ENCODE peak calls at places on chromosomes 1 and 21, in five cellular contexts. One of them, this sample, is unnamed.
A peak's percentile ranks its signal among the peaks of the same experiment; 100 is the strongest.

GRCh38 chr1:110756506-110756905 is 81.8 kb upstream of the KCNA3 start:
- DNase-seq in GM23338: no peak
- DNase-seq in HepG2: no peak
- DNase-seq in SK-N-SH: no peak
- DNase-seq in A549: no peak
- DNase-seq in this sample: no peak

GRCh38 chr1:241702436-241702835 is 50.4 kb downstream of the WDR64 start:
- DNase-seq in HepG2: no peak
- DNase-seq in GM23338: no peak
- DNase-seq in A549: peak; percentile 17
- DNase-seq in SK-N-SH: no peak
- DNase-seq in this sample: no peak

GRCh38 chr1:246785536-246786111 is 61.4 kb downstream of the SCCPDH start:
- DNase-seq in GM23338: no peak
- DNase-seq in HepG2: no peak
- DNase-seq in A549: no peak
- DNase-seq in SK-N-SH: no peak
- DNase-seq in this sample: no peak

GRCh38 chr1:228150021-228150457 is 309 bp downstream of the GJC2 start:
- DNase-seq in GM23338: no peak
- DNase-seq in HepG2: no peak
- DNase-seq in SK-N-SH: peak; percentile 47
- DNase-seq in A549: no peak
- DNase-seq in this sample: no peak

GRCh38 chr21:34204481-34205439 is 131.4 kb downstream of the MRPS6 start:
- DNase-seq in GM23338: no peak
- DNase-seq in HepG2: no peak
- DNase-seq in SK-N-SH: peak; percentile 57
- DNase-seq in A549: no peak
- DNase-seq in this sample: no peak

GRCh38 chr1:39500862-39501389 is 9.5 kb downstream of the BMP8A start:
- DNase-seq in HepG2: no peak
- DNase-seq in SK-N-SH: no peak
- DNase-seq in A549: no peak
- DNase-seq in GM23338: no peak
- DNase-seq in this sample: no peak

GRCh38 chr1:46442317-46443161 is 47.1 kb upstream of the DMBX1 start:
- DNase-seq in SK-N-SH: peak; percentile 81
- DNase-seq in A549: peak; percentile 87
- DNase-seq in GM23338: peak; percentile 99
- DNase-seq in HepG2: peak; percentile 71
- DNase-seq in this sample: peak; percentile 96

GRCh38 chr1:18572022-18572920 is 58.4 kb upstream of the PAX7 start:
- DNase-seq in HepG2: no peak
- DNase-seq in SK-N-SH: no peak
- DNase-seq in A549: no peak
- DNase-seq in GM23338: peak; percentile 48
- DNase-seq in this sample: no peak

GRCh38 chr1:8889925-8890785 is 11.7 kb upstream of the ENO1 start:
- DNase-seq in SK-N-SH: peak; percentile 92
- DNase-seq in A549: peak; percentile 78
- DNase-seq in HepG2: no peak
- DNase-seq in GM23338: no peak
- DNase-seq in this sample: peak; percentile 81

GRCh38 chr1:161928056-161928455 is 95.6 kb downstream of the OLFML2B start:
- DNase-seq in HepG2: no peak
- DNase-seq in A549: no peak
- DNase-seq in GM23338: no peak
- DNase-seq in SK-N-SH: no peak
- DNase-seq in this sample: no peak

GRCh38 chr1:98813738-98814309 is 152.3 kb downstream of the SNX7 start:
- DNase-seq in SK-N-SH: no peak
- DNase-seq in A549: no peak
- DNase-seq in HepG2: no peak
- DNase-seq in GM23338: no peak
- DNase-seq in this sample: no peak

GRCh38 chr1:24899581-24900485 is 30.2 kb downstream of the RUNX3 start:
- DNase-seq in A549: no peak
- DNase-seq in HepG2: no peak
- DNase-seq in SK-N-SH: no peak
- DNase-seq in GM23338: no peak
- DNase-seq in this sample: no peak

GRCh38 chr1:161164901-161165620 is 1.2 kb upstream of the PPOX start:
- DNase-seq in SK-N-SH: no peak
- DNase-seq in HepG2: no peak
- DNase-seq in A549: no peak
- DNase-seq in GM23338: peak; percentile 9
- DNase-seq in this sample: no peak

GRCh38 chr1:84842748-84843231 is 50.2 kb downstream of the LPAR3 start:
- DNase-seq in HepG2: no peak
- DNase-seq in A549: no peak
- DNase-seq in GM23338: no peak
- DNase-seq in SK-N-SH: no peak
- DNase-seq in this sample: no peak

GRCh38 chr1:15153184-15153841 is at the start of gene TMEM51:
- DNase-seq in GM23338: peak; percentile 91
- DNase-seq in A549: peak; percentile 72
- DNase-seq in SK-N-SH: peak; percentile 92
- DNase-seq in HepG2: peak; percentile 60
- DNase-seq in this sample: no peak

GRCh38 chr1:6248798-6249731 is 5.1 kb downstream of the HES3 start:
- DNase-seq in SK-N-SH: no peak
- DNase-seq in GM23338: peak; percentile 60
- DNase-seq in A549: peak; percentile 35
- DNase-seq in HepG2: no peak
- DNase-seq in this sample: peak; percentile 41

GRCh38 chr1:167499657-167500056 is 18.7 kb downstream of the CD247 start:
- DNase-seq in HepG2: no peak
- DNase-seq in A549: no peak
- DNase-seq in GM23338: no peak
- DNase-seq in SK-N-SH: no peak
- DNase-seq in this sample: no peak

GRCh38 chr1:31760901-31761470 is 3.2 kb downstream of the ADGRB2 start:
- DNase-seq in SK-N-SH: peak; percentile 80
- DNase-seq in A549: peak; percentile 58
- DNase-seq in HepG2: peak; percentile 25
- DNase-seq in GM23338: peak; percentile 88
- DNase-seq in this sample: no peak

GRCh38 chr1:83860506-83861221 is 138.3 kb downstream of the TTLL7 start:
- DNase-seq in GM23338: peak; percentile 87
- DNase-seq in SK-N-SH: no peak
- DNase-seq in A549: peak; percentile 68
- DNase-seq in HepG2: peak; percentile 27
- DNase-seq in this sample: peak; percentile 31

GRCh38 chr1:31479801-31480200 is 66.8 kb downstream of the SERINC2 start:
- DNase-seq in SK-N-SH: no peak
- DNase-seq in HepG2: no peak
- DNase-seq in GM23338: no peak
- DNase-seq in A549: no peak
- DNase-seq in this sample: no peak

GRCh38 chr1:61585714-61586113 is 139.2 kb downstream of the TM2D1 start:
- DNase-seq in HepG2: no peak
- DNase-seq in A549: no peak
- DNase-seq in SK-N-SH: peak; percentile 57
- DNase-seq in GM23338: no peak
- DNase-seq in this sample: no peak
- TF ChIP-seq REST in HepG2: no peak
- TF ChIP-seq REST in A549: no peak
- TF ChIP-seq REST in SK-N-SH: no peak
- TF ChIP-seq REST in GM23338: no peak
- TF ChIP-seq REST in this sample: no peak

GRCh38 chr1:151993734-151994496 is at the start of gene S100A10:
- DNase-seq in GM23338: peak; percentile 74
- DNase-seq in A549: peak; percentile 88
- DNase-seq in HepG2: peak; percentile 46
- DNase-seq in SK-N-SH: peak; percentile 58
- DNase-seq in this sample: no peak
- TF ChIP-seq CTCF in GM23338: no peak
- TF ChIP-seq CTCF in A549: no peak
- TF ChIP-seq CTCF in HepG2: no peak
- TF ChIP-seq CTCF in SK-N-SH: no peak
- TF ChIP-seq CTCF in this sample: no peak

DNA sequence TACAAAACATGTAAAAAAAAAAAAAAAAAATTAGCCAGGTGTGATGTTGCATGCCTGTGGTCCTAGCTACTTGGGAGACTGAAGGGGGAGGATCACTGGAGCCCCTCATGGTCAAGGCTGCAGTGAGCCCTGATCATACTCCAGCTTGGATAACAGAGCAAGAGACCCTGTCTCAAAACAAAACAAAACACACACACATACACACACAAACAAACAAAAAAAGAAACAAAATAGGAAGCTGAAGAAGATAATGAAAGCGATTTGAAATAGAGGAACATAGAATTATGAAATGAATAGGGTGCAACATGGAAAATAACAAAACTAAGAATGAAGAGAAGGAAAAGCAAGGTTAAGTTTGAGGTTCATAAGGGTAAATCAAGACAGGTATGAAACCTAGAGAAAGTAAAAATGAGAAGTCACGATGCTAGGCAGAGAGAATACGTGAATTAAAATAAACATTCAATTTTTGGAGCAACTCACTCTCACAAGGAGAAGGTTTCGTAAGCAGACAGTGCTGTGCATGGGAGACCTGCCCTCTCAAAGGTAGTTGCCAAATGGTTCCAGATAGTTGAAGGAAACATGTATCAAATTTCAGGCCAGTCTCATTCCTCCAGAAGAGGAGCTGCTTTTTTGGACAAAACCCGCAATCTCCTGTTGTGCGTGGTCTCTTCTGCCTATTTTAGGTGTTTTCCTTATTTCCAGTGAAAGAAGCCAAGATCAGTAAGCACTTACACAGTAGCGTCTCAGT is 3.3 kb downstream of the CD46 start:
- DNase-seq in SK-N-SH: no peak
- DNase-seq in GM23338: no peak
- DNase-seq in HepG2: no peak
- DNase-seq in A549: no peak
- DNase-seq in this sample: no peak
- H3K4me2 ChIP-seq in SK-N-SH: no peak overlapping the region
- H3K4me2 ChIP-seq in GM23338: peak overlapping the region; percentile 83
- H3K4me2 ChIP-seq in HepG2: peak overlapping the region; percentile 76
- H3K4me2 ChIP-seq in A549: peak overlapping the region; percentile 29
- H3K4me2 ChIP-seq in this sample: no peak overlapping the region

GRCh38 chr21:42594616-42595280 is 58.7 kb upstream of the PDE9A start:
- DNase-seq in SK-N-SH: no peak
- DNase-seq in A549: no peak
- DNase-seq in GM23338: no peak
- DNase-seq in HepG2: no peak
- DNase-seq in this sample: no peak
- TF ChIP-seq REST in SK-N-SH: no peak
- TF ChIP-seq REST in A549: no peak
- TF ChIP-seq REST in GM23338: no peak
- TF ChIP-seq REST in HepG2: no peak
- TF ChIP-seq REST in this sample: no peak

DNA sequence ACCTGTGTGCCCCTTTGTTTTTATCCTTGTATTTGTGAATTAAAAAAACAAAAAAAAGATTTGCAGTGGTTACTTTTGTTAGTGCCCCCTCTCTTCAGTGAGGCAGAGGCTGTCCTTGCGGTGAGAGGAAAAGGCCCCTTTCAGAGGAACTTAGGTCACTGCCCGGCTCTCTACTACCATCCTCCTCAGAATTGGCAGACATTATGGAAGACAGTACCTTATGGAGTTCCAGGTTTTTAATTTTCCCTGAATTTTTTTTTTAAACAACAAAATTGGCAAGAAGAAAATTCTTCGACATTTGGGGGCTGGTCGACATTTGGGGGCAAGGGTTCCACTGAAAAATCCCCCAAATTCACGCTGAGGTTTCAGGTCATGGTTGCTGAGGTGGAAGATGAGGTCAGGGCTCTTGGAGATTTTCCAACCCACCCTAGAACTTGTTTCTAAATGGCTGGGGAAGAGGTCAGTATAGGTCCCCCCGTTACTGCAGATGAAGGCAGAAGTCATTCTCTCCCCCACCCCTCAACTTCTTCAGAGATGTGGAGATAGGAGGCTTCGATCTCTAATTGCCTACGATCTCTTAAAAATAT is 5.3 kb downstream of the RXFP4 start:
- DNase-seq in SK-N-SH: no peak
- DNase-seq in HepG2: no peak
- DNase-seq in A549: no peak
- DNase-seq in GM23338: no peak
- DNase-seq in this sample: no peak
- TF ChIP-seq CTCF in SK-N-SH: no peak
- TF ChIP-seq CTCF in HepG2: no peak
- TF ChIP-seq CTCF in A549: no peak
- TF ChIP-seq CTCF in GM23338: no peak
- TF ChIP-seq CTCF in this sample: no peak

DNA sequence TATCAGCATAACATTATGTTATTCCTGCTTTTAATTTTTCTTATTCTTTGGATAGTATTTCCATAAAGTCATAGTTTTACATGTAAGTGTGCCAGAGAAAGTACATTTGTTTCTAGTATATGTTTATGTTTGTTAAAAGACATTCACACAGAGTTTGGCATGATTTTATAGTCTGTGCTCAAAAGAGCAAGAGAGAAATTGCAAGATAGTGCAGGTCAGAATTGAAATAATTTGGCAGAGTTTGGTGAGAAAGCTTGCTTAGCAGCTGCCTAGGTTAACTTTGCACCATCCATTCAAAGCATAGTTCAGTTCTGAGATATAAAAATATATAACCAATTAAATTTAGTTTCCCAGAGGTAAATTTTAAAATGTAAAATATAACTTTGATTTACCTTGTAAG is 17.0 kb downstream of the NEK7 start:
- DNase-seq in A549: no peak
- DNase-seq in GM23338: no peak
- DNase-seq in HepG2: no peak
- DNase-seq in SK-N-SH: no peak
- DNase-seq in this sample: no peak
- H3K4me2 ChIP-seq in A549: no peak overlapping the region
- H3K4me2 ChIP-seq in GM23338: no peak overlapping the region
- H3K4me2 ChIP-seq in HepG2: no peak overlapping the region
- H3K4me2 ChIP-seq in SK-N-SH: no peak overlapping the region
- H3K4me2 ChIP-seq in this sample: no peak overlapping the region